ENCODE peak calls at places on chromosomes 3 and 15, in five cellular contexts. G, H, F, I and A are unnamed samples.
A peak's percentile ranks its signal among the peaks of the same experiment; 100 is the strongest.

GRCh38 chr3:184314363-184314699 is at the start of gene EIF4G1:
- DNase-seq in G (peak; percentile 97), H (peak; percentile 78), F (peak; percentile 98), I (peak; percentile 94), A (peak; percentile 86)

GRCh38 chr15:43854801-43855200 is 28.0 kb downstream of the WDR76 start:
- DNase-seq in G (no peak), H (no peak), F (no peak), I (peak; percentile 15), A (no peak)

GRCh38 chr15:73924258-73924921 is 1.9 kb upstream of the LOXL1 start:
- DNase-seq in G (peak; percentile 28), H (peak; percentile 55), F (peak; percentile 37), I (peak; percentile 92), A (no peak)

GRCh38 chr15:20358066-20358780 is 183.4 kb downstream of the GOLGA6L6 start:
- DNase-seq in G (peak; percentile 66), H (no peak), F (no peak), I (no peak), A (no peak)

GRCh38 chr15:59689626-59690236 is 611 bp upstream of the BNIP2 start:
- DNase-seq in G (peak; percentile 96), H (peak; percentile 63), F (peak; percentile 85), I (peak; percentile 47), A (peak; percentile 47)

GRCh38 chr15:32030795-32031194 is 480 bp downstream of the CHRNA7 start:
- DNase-seq in G (no peak), H (peak; percentile 10), F (no peak), I (no peak), A (peak; percentile 18)

GRCh38 chr3:72169120-72169519 is 384.2 kb upstream of the PROK2 start:
- DNase-seq in G (no peak), H (no peak), F (no peak), I (no peak), A (no peak)

GRCh38 chr15:86010398-86010797 is 69.3 kb upstream of the AGBL1 start:
- DNase-seq in G (no peak), H (no peak), F (no peak), I (no peak), A (no peak)

GRCh38 chr3:194070634-194071409 is 65.1 kb upstream of the HES1 start:
- DNase-seq in G (peak; percentile 87), H (peak; percentile 90), F (peak; percentile 91), I (peak; percentile 87), A (peak; percentile 53)

GRCh38 chr3:120473389-120473788 is 22.6 kb upstream of the FSTL1 start:
- DNase-seq in G (no peak), H (no peak), F (no peak), I (no peak), A (no peak)

GRCh38 chr3:174424656-174425055 is 434.5 kb upstream of the NAALADL2 start:
- DNase-seq in G (no peak), H (no peak), F (no peak), I (no peak), A (no peak)

GRCh38 chr3:73926360-73927202 is 301.8 kb upstream of the PDZRN3 start:
- DNase-seq in G (no peak), H (no peak), F (no peak), I (no peak), A (no peak)

GRCh38 chr3:47781326-47781684 is 388 bp downstream of the SMARCC1 start:
- DNase-seq in G (peak; percentile 79), H (no peak), F (peak; percentile 65), I (no peak), A (peak; percentile 54)

DNA sequence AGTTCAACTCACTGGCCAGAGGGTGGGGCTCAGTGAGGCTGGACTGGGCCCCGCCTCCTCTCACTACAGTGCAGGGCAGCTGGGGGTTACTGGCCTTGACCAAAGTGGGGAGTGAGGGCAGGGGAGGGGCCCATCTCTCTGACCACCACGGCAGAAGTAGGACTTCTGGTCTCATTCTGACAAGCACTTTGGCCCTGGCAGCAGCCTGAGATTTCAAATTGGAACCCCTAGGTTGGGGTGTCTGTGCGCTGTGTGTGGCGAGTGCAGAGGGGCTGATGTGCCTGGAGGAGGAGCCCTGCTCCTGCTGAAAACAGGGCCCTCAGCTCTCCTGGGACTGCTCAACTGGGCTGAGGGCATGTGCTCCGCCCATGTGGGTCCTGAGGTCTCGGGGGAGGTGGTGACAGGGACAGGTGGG is 60.3 kb upstream of the RPL32 start:
- DNase-seq in G (peak; percentile 14), H (no peak), F (no peak), I (no peak), A (no peak)
- TF ChIP-seq CTCF in G (no peak), H (peak; percentile 8), F (no peak), I (no peak), A (no peak)

DNA sequence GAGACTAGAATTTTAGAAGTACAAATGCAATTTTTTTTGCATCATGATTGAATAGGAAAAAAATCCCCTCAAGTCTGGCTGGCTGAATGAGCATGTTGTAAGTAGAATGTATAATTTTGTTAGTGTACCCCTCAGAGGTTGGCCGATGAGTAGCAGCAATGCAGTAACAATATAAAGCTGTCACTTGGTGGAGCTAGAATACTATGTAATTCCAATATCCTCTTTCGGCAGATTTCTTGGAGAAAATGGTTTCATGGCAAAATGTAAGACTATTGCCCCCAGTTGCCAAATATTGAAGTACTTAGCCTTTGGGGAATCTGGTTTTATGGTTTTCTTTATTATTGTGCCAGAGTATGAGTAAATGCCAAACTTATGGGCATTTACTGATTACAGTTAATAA is 39.8 kb upstream of the SGO1 start:
- DNase-seq in G (no peak), H (peak; percentile 25), F (peak; percentile 7), I (peak; percentile 3), A (no peak)
- TF ChIP-seq CTCF in G (peak; percentile 31), H (peak; percentile 72), F (no peak), I (peak; percentile 27), A (peak; percentile 62)

GRCh38 chr3:52237006-52237658 is 1.8 kb downstream of the TWF2 start:
- DNase-seq in G (peak; percentile 34), H (no peak), F (peak; percentile 41), I (no peak), A (no peak)

GRCh38 chr3:52237659-52238172 is 1.2 kb downstream of the TWF2 start:
- DNase-seq in G (peak; percentile 81), H (peak; percentile 64), F (peak; percentile 75), I (peak; percentile 89), A (no peak)

GRCh38 chr3:52236424-52236886 is 2.5 kb downstream of the TWF2 start:
- DNase-seq in G (peak; percentile 26), H (no peak), F (no peak), I (no peak), A (no peak)

GRCh38 chr3:52238761-52239701 is at the start of gene TWF2:
- DNase-seq in G (peak; percentile 87), H (peak; percentile 53), F (peak; percentile 86), I (peak; percentile 78), A (peak; percentile 76)

GRCh38 chr3:52238193-52238760 is 681 bp downstream of the TWF2 start:
- DNase-seq in G (no peak), H (peak; percentile 57), F (no peak), I (peak; percentile 12), A (no peak)
- TF ChIP-seq CTCF in G (no peak), H (no peak), F (no peak), I (no peak), A (no peak)

GRCh38 chr3:167032267-167032876 is 347.7 kb downstream of the ZBBX start:
- DNase-seq in G (no peak), H (peak; percentile 48), F (peak; percentile 56), I (peak; percentile 39), A (no peak)
- TF ChIP-seq CTCF in G (peak; percentile 32), H (peak; percentile 80), F (peak; percentile 57), I (peak; percentile 52), A (peak; percentile 82)

DNA sequence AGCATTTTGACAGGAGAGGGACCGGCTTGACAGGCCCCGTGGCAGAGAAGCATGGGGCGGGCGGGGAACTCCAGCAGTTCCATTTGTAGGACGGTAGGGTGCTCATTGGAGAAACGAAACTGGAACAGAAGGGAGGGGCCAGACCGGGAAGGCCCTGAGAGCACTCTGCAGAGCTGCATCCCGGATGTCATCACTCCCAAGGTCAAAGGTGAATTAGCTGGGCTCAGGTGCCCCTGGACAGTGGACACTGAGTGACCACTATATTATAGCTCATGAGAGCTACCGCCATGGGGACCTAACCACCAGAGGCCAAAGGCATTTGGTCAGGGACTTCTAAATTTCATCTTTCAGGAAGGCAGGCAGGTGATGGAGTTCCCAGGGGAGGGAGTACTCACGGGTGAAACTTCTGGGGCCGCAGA is 7.3 kb downstream of the CSRNP1 start:
- DNase-seq in G (peak; percentile 78), H (peak; percentile 67), F (no peak), I (no peak), A (no peak)
- TF ChIP-seq CTCF in G (peak; percentile 45), H (peak; percentile 50), F (no peak), I (no peak), A (peak; percentile 23)

DNA sequence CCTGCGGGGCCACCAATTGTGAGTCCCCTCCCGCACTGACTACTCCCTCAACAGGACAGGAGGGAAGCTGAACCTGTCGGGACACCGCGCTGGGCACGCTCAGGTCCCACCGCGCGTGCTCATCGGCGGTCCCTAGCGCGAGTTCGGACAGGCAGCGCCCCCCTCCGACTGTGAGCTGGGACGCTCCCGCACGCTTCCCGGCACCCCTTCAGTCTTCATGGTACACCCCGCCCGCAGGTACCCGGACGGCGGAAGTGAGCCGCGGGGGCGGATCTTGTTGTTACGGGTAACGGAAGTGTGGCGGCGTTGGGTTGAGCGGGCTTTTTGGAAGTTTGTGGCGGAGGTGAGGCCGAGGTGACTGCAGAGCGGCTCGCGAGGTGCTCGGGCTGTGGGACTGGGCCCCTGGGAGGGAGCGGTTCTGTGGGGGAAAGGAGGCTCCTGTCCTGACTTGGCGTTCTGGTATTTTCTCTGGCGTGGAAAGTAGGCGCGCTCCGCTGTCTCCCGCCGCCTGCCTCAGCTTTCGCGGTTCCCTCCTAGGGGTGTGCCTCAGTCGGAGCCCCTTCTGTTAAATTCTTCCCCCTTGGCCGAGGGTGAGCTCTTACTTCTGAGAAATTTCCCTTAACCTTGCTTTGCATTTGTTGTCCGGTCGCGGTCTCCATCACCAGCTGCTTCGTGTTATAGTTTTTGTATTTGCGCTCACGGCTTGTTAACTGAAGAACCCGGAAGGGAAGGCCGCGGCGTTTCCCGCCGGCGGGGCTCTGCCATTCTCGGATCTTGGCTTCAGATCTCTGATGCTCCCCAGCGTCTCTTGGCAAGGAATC is at the start of gene FANCI:
- DNase-seq in G (peak; percentile 98), H (peak; percentile 90), F (peak; percentile 98), I (peak; percentile 90), A (peak; percentile 97)
- TF ChIP-seq CTCF in G (peak; percentile 53), H (peak; percentile 90), F (no peak), I (peak; percentile 63), A (no peak)

GRCh38 chr3:8705575-8705974 is 28.0 kb upstream of the CAV3 start:
- DNase-seq in G (no peak), H (no peak), F (no peak), I (no peak), A (no peak)

DNA sequence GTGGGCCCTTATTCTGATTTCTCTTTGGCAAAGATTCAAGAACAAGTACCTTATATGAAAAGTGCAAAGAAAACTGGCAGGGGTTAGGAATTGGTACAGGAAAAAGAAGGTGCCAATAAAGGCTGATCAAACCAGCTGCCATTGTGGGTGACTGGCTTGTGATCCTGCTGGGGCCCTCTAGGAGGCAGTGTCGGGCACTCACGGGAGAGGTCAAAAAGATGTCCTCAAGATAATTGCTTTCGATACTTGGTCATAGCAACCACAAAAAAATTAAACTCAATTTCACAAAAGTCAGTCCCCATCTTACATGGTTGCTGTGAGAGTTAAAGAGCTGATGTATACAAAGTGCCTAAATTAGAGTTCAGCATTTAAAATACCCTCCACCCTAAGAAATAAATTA is 31.0 kb upstream of the CAV3 start:
- DNase-seq in G (no peak), H (no peak), F (no peak), I (no peak), A (no peak)
- TF ChIP-seq CTCF in G (no peak), H (peak; percentile 46), F (no peak), I (peak; percentile 33), A (peak; percentile 55)

GRCh38 chr3:131543714-131544113 is 40.9 kb upstream of the MRPL3 start:
- DNase-seq in G (no peak), H (peak; percentile 68), F (peak; percentile 28), I (peak; percentile 84), A (no peak)
- TF ChIP-seq CTCF in G (no peak), H (no peak), F (no peak), I (no peak), A (no peak)